ENCODE peak calls at places on chromosomes 1 and 21, in seven cellular contexts. K, G, P, Z, X, N and H are unnamed samples.

GRCh38 chr1:200366577-200367253 is 43.1 kb downstream of the ZNF281 start:
- DNase-seq in G (no peak), N (no peak), P (no peak), X (no peak), K (no peak), Z (no peak), H (no peak)

GRCh38 chr21:37503848-37504467 is 137.4 kb downstream of the DYRK1A start:
- DNase-seq in K (no peak), G (peak; percentile 40), N (peak; percentile 8), X (no peak), Z (no peak), P (peak; percentile 53), H (peak; percentile 66)

GRCh38 chr1:205528887-205529825 is 24.7 kb downstream of the CDK18 start:
- DNase-seq in N (peak; percentile 90), P (peak; percentile 92), G (peak; percentile 85), Z (peak; percentile 95), X (peak; percentile 19), K (peak; percentile 79), H (peak; percentile 85)

GRCh38 chr1:54516249-54516920 is 31.6 kb upstream of the ACOT11 start:
- DNase-seq in X (no peak), N (no peak), K (no peak), G (no peak), P (peak; percentile 40), Z (no peak), H (no peak)

GRCh38 chr1:75330633-75331032 is 196.4 kb downstream of the LHX8 start:
- DNase-seq in Z (no peak), N (no peak), X (no peak), G (peak; percentile 7), P (no peak), K (no peak), H (no peak)

GRCh38 chr1:244576259-244576892 is 76.5 kb upstream of the DESI2 start:
- DNase-seq in X (no peak), G (no peak), K (no peak), Z (peak; percentile 29), N (no peak), P (peak; percentile 21), H (peak; percentile 20)

GRCh38 chr1:95650631-95651030 is 416.6 kb downstream of the RWDD3 start:
- DNase-seq in X (no peak), P (peak; percentile 4), Z (no peak), K (no peak), N (no peak), G (no peak), H (peak; percentile 34)

GRCh38 chr1:4963251-4963650 is 308.8 kb downstream of the AJAP1 start:
- DNase-seq in K (no peak), X (no peak), G (peak; percentile 20), N (no peak), P (peak; percentile 58), Z (no peak), H (peak; percentile 10)

GRCh38 chr1:55212349-55213028 is 2.7 kb downstream of the USP24 start:
- DNase-seq in K (no peak), X (no peak), N (no peak), Z (peak; percentile 40), P (peak; percentile 40), G (no peak), H (no peak)

GRCh38 chr1:54004481-54005049 is 13.4 kb downstream of the LDLRAD1 start:
- DNase-seq in G (no peak), K (no peak), Z (no peak), P (no peak), X (no peak), N (no peak), H (no peak)

GRCh38 chr21:36135391-36136094 is 664 bp downstream of the CBR3 start:
- DNase-seq in K (peak; percentile 84), G (peak; percentile 66), X (no peak), P (peak; percentile 90), Z (peak; percentile 83), N (peak; percentile 66), H (peak; percentile 89)

GRCh38 chr1:44485229-44485932 is 80.3 kb downstream of the RNF220 start:
- DNase-seq in G (peak; percentile 37), Z (peak; percentile 68), P (peak; percentile 48), K (no peak), X (no peak), N (no peak), H (peak; percentile 78)

GRCh38 chr1:225755668-225756294 is 21.8 kb upstream of the SRP9 start:
- DNase-seq in N (no peak), X (no peak), Z (no peak), G (no peak), P (no peak), K (no peak), H (no peak)
- H2AFZ ChIP-seq in N (no peak overlapping the region), X (no peak overlapping the region), Z (no peak overlapping the region), G (no peak overlapping the region), P (no peak overlapping the region), K (no peak overlapping the region), H (peak overlapping the region; percentile 15)

DNA sequence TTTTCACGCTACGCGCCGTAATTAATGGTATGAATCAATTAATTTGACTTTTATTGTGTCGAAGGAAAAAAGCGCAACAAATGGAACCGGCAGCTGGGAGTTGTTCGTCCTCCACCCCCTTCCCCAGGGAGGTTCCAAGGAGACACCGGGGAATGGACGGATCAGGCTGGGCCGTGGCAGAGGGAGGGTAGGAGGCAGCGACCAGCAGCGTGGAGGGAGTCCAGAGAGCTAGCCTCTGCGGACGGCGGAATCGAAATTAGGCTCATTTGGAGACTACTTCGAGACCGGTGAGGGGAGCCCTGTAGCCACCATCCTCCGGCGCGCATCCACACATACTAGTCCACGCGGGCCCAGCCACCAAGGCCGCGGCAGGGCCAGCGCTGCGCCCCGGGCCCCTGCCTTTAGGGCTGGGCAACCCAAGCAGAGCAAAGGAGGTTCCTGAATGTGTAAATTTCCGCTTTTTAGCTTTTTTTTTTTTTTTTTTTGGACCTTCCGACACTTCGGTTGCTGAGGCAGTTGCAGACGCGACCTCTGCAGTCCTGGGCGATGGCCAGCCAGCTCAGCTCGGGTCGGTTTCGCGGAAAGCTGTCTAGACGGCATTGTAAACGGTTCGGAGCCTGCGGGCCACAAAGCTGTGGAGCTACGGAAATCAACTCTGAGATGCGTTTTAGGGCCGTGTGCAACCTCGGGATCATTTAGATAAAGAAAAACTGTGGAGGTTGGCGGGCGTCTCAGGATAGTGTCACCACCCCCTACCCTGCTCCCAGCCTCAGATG is 2.2 kb upstream of the FOXD3 start:
- DNase-seq in K (no peak), P (no peak), Z (peak; percentile 74), G (peak; percentile 6), X (no peak), N (peak; percentile 61), H (peak; percentile 32)
- TF ChIP-seq EZH2 in K (no peak), P (no peak), Z (peak; percentile 18), G (peak; percentile 99), X (no peak), N (peak; percentile 98), H (peak; percentile 41)

DNA sequence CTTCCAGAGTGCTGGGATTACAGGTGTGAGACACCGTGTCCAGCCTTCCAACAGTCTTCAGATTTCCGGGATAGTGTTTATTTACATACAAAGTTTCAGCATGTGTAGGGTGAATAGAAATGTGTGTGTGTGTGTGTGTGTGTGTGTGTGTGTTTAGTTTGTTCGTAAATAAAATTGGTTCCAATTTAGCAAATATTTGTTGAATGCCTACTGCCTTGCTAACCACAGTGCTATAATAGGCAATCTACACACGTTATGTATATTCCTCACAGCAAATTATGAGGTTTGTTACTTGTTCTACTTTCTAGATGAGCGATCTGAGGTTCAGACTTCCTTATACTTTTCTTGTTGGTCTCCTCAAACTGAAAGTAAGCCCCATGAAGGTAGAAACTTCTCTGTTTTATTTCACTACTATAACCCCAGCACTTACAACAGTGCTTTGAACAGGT is 32.8 kb upstream of the EPS15 start:
- DNase-seq in P (peak; percentile 72), G (no peak), N (no peak), X (no peak), Z (no peak), K (no peak), H (no peak)
- TF ChIP-seq EZH2phosphoT487 in P (no peak), G (no peak), N (no peak), X (no peak), Z (no peak), K (no peak), H (no peak)

DNA sequence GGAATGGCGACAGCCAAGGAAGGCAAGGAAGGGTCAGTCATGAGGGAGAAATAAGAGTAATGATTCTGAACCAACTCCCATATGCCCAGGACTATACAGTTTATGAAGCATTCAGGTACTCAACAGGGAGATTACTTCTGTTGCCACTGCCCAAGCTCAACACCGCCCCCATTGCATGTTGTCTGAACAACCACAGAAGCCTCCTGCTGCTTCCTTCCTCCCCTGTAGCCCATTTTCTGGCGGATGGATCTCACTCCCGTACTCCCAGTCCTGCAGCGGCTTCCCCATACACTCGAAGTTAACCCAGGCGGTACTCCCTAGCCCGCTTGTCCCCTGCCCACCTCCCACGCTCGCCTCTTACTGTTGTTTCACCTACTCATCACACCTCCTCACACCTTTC is 103.0 kb downstream of the BEND5 start:
- DNase-seq in K (no peak), N (peak; percentile 63), P (peak; percentile 16), Z (peak; percentile 85), G (peak; percentile 30), X (peak; percentile 16), H (no peak)
- H2AFZ ChIP-seq in K (no peak overlapping the region), N (peak overlapping the region; percentile 85), P (no peak overlapping the region), Z (peak overlapping the region; percentile 93), G (no peak overlapping the region), X (no peak overlapping the region), H (no peak overlapping the region)

GRCh38 chr1:17673335-17674075 is 81.6 kb upstream of the ACTL8 start:
- DNase-seq in X (no peak), G (no peak), P (no peak), N (peak; percentile 42), Z (no peak), K (no peak), H (peak; percentile 33)

GRCh38 chr1:17678011-17678410 is 77.1 kb upstream of the ACTL8 start:
- DNase-seq in Z (no peak), K (no peak), X (no peak), N (no peak), P (no peak), G (no peak), H (no peak)

GRCh38 chr1:17674707-17675505 is 80.2 kb upstream of the ACTL8 start:
- DNase-seq in Z (no peak), P (no peak), X (no peak), G (no peak), K (no peak), N (no peak), H (peak; percentile 42)

GRCh38 chr1:17676387-17677060 is 78.6 kb upstream of the ACTL8 start:
- DNase-seq in P (no peak), Z (no peak), K (no peak), N (no peak), G (no peak), X (no peak), H (peak; percentile 34)

GRCh38 chr1:17675681-17676243 is 79.4 kb upstream of the ACTL8 start:
- DNase-seq in P (no peak), N (no peak), X (no peak), G (no peak), K (no peak), Z (no peak), H (no peak)
- TF ChIP-seq EZH2 in P (no peak), N (no peak), X (no peak), G (no peak), K (no peak), Z (no peak), H (no peak)